ENCODE peak calls at places on chromosomes 1 and 21, in four cellular contexts. S, M, Z and Q are unnamed samples.
A peak's percentile ranks its signal among the peaks of the same experiment; 100 is the strongest.

GRCh38 chr1:206855863-206856262 is 9.6 kb upstream of the IL20 start:
- DNase-seq in S (no peak), Z (no peak), M (no peak), Q (no peak)

GRCh38 chr1:227192163-227192562 is 126.1 kb downstream of the CDC42BPA start:
- DNase-seq in S (peak; percentile 98), M (peak; percentile 10), Z (peak; percentile 53), Q (no peak)

GRCh38 chr1:22053018-22053860 is 730 bp downstream of the CDC42 start:
- DNase-seq in M (peak; percentile 65), Z (peak; percentile 56), S (peak; percentile 85), Q (peak; percentile 79)

GRCh38 chr1:93738075-93738622 is 56.5 kb upstream of the BCAR3 start:
- DNase-seq in M (no peak), Z (peak; percentile 63), S (peak; percentile 90), Q (no peak)

GRCh38 chr1:245880754-245881403 is 626.2 kb downstream of the SMYD3 start:
- DNase-seq in Z (no peak), S (peak; percentile 91), M (no peak), Q (no peak)

GRCh38 chr1:46412853-46413595 is 18.9 kb downstream of the FAAH start:
- DNase-seq in S (no peak), M (no peak), Z (no peak), Q (no peak)

GRCh38 chr1:228366851-228367741 is 39.5 kb downstream of the TRIM11 start:
- DNase-seq in Z (no peak), S (no peak), M (no peak), Q (peak; percentile 78)

GRCh38 chr1:219967361-219967760 is 39.0 kb upstream of the SLC30A10 start:
- DNase-seq in S (no peak), Z (no peak), M (no peak), Q (no peak)

GRCh38 chr1:920008-920407 is 3.7 kb upstream of the SAMD11 start:
- DNase-seq in S (no peak), Z (no peak), M (no peak), Q (no peak)

GRCh38 chr1:26862781-26863676 is at the start of gene SFN:
- DNase-seq in M (peak; percentile 91), S (no peak), Z (peak; percentile 95), Q (peak; percentile 80)

GRCh38 chr1:83631836-83632235 is 367.1 kb downstream of the TTLL7 start:
- DNase-seq in Z (no peak), M (no peak), S (no peak), Q (no peak)

GRCh38 chr1:230317823-230318819 is 108.0 kb downstream of the PGBD5 start:
- DNase-seq in Z (no peak), S (no peak), M (peak; percentile 39), Q (no peak)

GRCh38 chr1:209224886-209225285 is 358.6 kb upstream of the CAMK1G start:
- DNase-seq in Z (no peak), S (no peak), M (no peak), Q (no peak)

GRCh38 chr1:204975021-204975420 is 68.0 kb upstream of the CNTN2 start:
- DNase-seq in S (no peak), M (no peak), Z (no peak), Q (no peak)

GRCh38 chr1:38334930-38335592 is 288.5 kb upstream of the POU3F1 start:
- DNase-seq in Z (no peak), S (no peak), M (no peak), Q (no peak)

GRCh38 chr1:78492376-78492950 is 1.7 kb downstream of the PTGFR start:
- DNase-seq in S (no peak), M (no peak), Z (no peak), Q (no peak)

GRCh38 chr21:42892582-42892930 is 553 bp upstream of the NDUFV3 start:
- DNase-seq in M (no peak), Z (no peak), S (no peak), Q (no peak)

GRCh38 chr1:218345673-218346390 is 696 bp downstream of the TGFB2 start:
- DNase-seq in S (peak; percentile 70), Z (peak; percentile 83), M (peak; percentile 25), Q (peak; percentile 84)

GRCh38 chr21:15134711-15135110 is 69.9 kb upstream of the NRIP1 start:
- DNase-seq in Z (no peak), M (peak; percentile 66), S (no peak), Q (no peak)

GRCh38 chr1:63674238-63674864 is 81.1 kb downstream of the PGM1 start:
- DNase-seq in Z (peak; percentile 84), M (peak; percentile 81), S (peak; percentile 93), Q (no peak)

GRCh38 chr1:24586970-24587820 is 31.3 kb downstream of the NCMAP start:
- DNase-seq in M (peak; percentile 39), Z (peak; percentile 66), S (peak; percentile 63), Q (no peak)

GRCh38 chr1:201007481-201007880 is 16.0 kb downstream of the KIF21B start:
- DNase-seq in S (no peak), M (no peak), Z (no peak), Q (no peak)

GRCh38 chr1:162951553-162952315 is 90.8 kb upstream of the CCDC190 start:
- DNase-seq in S (peak; percentile 20), M (no peak), Z (no peak), Q (no peak)

GRCh38 chr1:19535214-19535613 is 49.9 kb upstream of the CAPZB start:
- DNase-seq in M (no peak), Z (no peak), S (no peak), Q (no peak)

GRCh38 chr1:110460253-110461220 is 9.6 kb downstream of the PROK1 start:
- DNase-seq in S (peak; percentile 77), M (peak; percentile 87), Z (peak; percentile 67), Q (peak; percentile 89)

GRCh38 chr1:31335007-31335406 is 37.9 kb downstream of the FABP3 start:
- DNase-seq in S (peak; percentile 46), M (no peak), Z (peak; percentile 45), Q (no peak)

GRCh38 chr1:11961230-11961629 is 19.0 kb upstream of the MFN2 start:
- DNase-seq in S (no peak), Z (no peak), M (no peak), Q (no peak)

GRCh38 chr1:245121523-245121922 is 33.3 kb upstream of the KIF26B start:
- DNase-seq in Z (no peak), S (no peak), M (no peak), Q (no peak)

GRCh38 chr1:79899914-79900313 is 893.4 kb upstream of the ADGRL4 start:
- DNase-seq in Z (no peak), S (peak; percentile 100), M (no peak), Q (no peak)

GRCh38 chr1:87864676-87865075 is 536.0 kb downstream of the LMO4 start:
- DNase-seq in Z (no peak), S (no peak), M (no peak), Q (no peak)

GRCh38 chr1:59016390-59016789 is 232.5 kb upstream of the JUN start:
- DNase-seq in M (no peak), Z (no peak), S (no peak), Q (no peak)

GRCh38 chr1:64986903-64987871 is 20.8 kb upstream of the JAK1 start:
- DNase-seq in S (peak; percentile 42), M (no peak), Z (peak; percentile 67), Q (no peak)

GRCh38 chr1:214439352-214440119 is 111.9 kb downstream of the PTPN14 start:
- DNase-seq in S (peak; percentile 97), Z (peak; percentile 76), M (peak; percentile 28), Q (no peak)

GRCh38 chr1:222090103-222090502 is 348.2 kb upstream of the DUSP10 start:
- DNase-seq in Z (no peak), M (no peak), S (no peak), Q (no peak)

GRCh38 chr1:13828454-13829151 is 128.6 kb downstream of the PRDM2 start:
- DNase-seq in Z (peak; percentile 35), M (peak; percentile 87), S (no peak), Q (peak; percentile 75)

GRCh38 chr1:35600593-35600992 is 27.5 kb downstream of the TFAP2E start:
- DNase-seq in S (no peak), M (no peak), Z (no peak), Q (no peak)

GRCh38 chr1:57017717-57018116 is 51.9 kb upstream of the C8B start:
- DNase-seq in M (no peak), S (no peak), Z (peak; percentile 2), Q (no peak)

DNA sequence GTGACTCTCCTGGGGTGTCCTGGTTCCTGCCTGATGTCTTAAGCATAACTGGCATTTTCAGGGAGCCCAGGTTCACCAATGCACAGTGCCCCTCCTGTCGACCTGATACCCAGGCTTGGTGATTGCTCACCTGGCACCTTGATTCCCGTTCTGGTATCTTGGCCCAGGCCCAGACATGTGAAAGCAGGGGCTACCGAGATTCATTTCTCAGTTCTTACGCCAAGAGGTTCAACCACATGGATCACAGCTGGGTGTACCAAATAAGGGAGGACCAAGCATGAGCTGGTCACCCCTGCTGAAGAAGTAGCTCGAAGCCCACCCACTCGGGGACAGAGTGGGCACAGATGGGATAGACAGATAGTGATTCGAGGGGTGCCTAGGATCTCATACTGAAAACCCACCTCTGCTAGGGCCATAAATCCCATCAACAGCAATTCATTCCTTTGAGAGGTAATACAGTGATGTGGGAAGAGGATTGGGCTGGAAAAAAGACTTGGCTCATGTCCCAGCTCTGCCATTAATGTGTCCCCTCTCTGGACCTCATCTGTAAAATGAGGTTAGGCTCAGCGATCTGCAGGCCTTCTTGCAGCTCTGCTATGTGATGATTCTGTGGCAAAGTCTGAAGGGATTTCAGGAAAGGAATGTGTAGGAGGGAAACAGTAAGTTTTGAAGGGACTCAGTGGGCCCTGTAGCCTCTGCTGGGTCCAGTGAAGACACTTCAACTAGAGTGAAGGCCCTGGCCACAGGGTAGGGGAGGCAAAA is 2.7 kb downstream of the EPHX1 start:
- DNase-seq in Z (no peak), S (no peak), M (no peak), Q (no peak)
- H3K4me1 ChIP-seq in Z (peaks cover 65% of the 10 kb centered on the region), S (peaks cover 32% of the 10 kb centered on the region), M (peaks cover 42% of the 10 kb centered on the region), Q (peaks cover 76% of the 10 kb centered on the region)

GRCh38 chr1:199706826-199707606 is 320.5 kb upstream of the NR5A2 start:
- DNase-seq in M (no peak), S (no peak), Z (no peak), Q (no peak)
- TF ChIP-seq POLR2A in M (no peak), S (no peak), Z (no peak), Q (no peak)

DNA sequence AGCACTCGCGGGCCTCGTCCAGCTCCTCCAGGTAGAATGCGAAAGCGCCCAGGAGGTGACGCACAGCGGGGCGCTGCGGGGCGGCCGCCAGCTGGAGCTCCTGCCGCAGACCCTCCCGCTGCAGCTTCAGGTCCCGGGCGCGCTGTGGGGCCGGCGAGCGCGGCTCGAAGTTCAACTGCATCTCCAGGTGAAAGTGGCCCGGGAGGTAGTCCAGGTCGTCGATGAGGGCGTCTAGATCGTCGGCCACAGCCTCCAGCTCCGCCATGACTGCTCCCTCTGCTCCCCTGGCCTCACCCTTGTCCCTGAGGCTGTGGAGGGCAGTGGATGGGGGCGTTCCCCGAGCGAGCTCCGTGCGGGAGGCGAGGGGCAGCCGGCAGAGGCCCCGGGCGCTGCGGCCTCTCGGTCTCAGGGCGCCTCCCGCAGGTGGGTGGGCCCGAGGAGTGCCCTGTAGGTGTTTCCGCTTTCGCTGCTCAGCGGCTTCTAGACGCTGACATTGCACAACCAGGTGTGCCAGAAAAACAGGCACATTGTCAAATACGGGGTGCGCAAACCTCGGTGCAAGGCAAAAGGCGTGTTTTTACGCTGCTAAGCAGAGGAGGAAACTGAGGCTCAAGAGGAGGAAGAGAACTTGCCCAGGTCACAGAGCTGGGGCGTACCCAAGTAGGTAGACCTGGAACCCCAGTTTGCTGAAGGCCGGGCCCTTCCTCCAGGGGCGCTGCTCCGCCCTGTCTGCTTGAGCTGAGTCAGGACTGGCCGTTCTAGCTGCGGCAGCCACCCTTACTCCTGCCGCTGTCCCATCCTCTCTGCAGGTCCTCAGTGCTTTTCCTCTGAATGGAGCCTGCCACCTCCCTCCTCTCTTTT is at the start of gene TTC22:
- DNase-seq in Z (no peak), M (peak; percentile 88), S (no peak), Q (peak; percentile 72)
- TF ChIP-seq CTCF in Z (no peak), M (peak; percentile 66), S (no peak), Q (peak; percentile 49)

GRCh38 chr1:197775282-197776262 is at the start of gene DENND1B:
- DNase-seq in S (peak; percentile 61), M (peak; percentile 91), Z (peak; percentile 76), Q (peak; percentile 92)
- H3K4me1 ChIP-seq in S (peaks cover 7% of the 10 kb centered on the region), M (peaks cover 15% of the 10 kb centered on the region), Z (peaks cover 21% of the 10 kb centered on the region), Q (peaks cover 41% of the 10 kb centered on the region)

GRCh38 chr1:161749509-161750407 is at the start of gene DUSP12:
- DNase-seq in M (peak; percentile 93), Z (peak; percentile 97), S (peak; percentile 96), Q (peak; percentile 97)
- TF ChIP-seq POLR2A in M (peak; percentile 53), Z (peak; percentile 66), S (peak; percentile 79), Q (no peak)